ENCODE peak calls at places on chromosomes 3 and 15, in ten cellular contexts. One of them, this sample, is unnamed.

GRCh38 chr3:103085465-103085864 is 650.6 kb downstream of the ZPLD1 start:
- DNase-seq in RWPE1: no peak
- DNase-seq in cardiac fibroblast: no peak
- DNase-seq in fibroblast of lung: peak; percentile 46
- DNase-seq in CD4-positive, alpha-beta T cell: no peak
- DNase-seq in fibroblast of the aortic adventitia: no peak
- DNase-seq in dorsolateral prefrontal cortex: no peak
- DNase-seq in kidney epithelial cell: peak; percentile 90
- DNase-seq in breast epithelium: no peak
- DNase-seq in nephron progenitor cell: no peak
- DNase-seq in this sample: no peak

GRCh38 chr3:190586631-190587000 is 72.7 kb downstream of the IL1RAP start:
- DNase-seq in RWPE1: peak; percentile 80
- DNase-seq in cardiac fibroblast: peak; percentile 47
- DNase-seq in fibroblast of lung: peak; percentile 71
- DNase-seq in CD4-positive, alpha-beta T cell: no peak
- DNase-seq in fibroblast of the aortic adventitia: peak; percentile 35
- DNase-seq in dorsolateral prefrontal cortex: no peak
- DNase-seq in kidney epithelial cell: peak; percentile 70
- DNase-seq in breast epithelium: no peak
- DNase-seq in nephron progenitor cell: no peak
- DNase-seq in this sample: no peak

GRCh38 chr15:79206940-79207339 is 75.6 kb upstream of the ANKRD34C start:
- DNase-seq in RWPE1: no peak
- DNase-seq in cardiac fibroblast: no peak
- DNase-seq in fibroblast of lung: no peak
- DNase-seq in CD4-positive, alpha-beta T cell: no peak
- DNase-seq in fibroblast of the aortic adventitia: no peak
- DNase-seq in dorsolateral prefrontal cortex: no peak
- DNase-seq in kidney epithelial cell: no peak
- DNase-seq in breast epithelium: no peak
- DNase-seq in nephron progenitor cell: no peak
- DNase-seq in this sample: no peak

GRCh38 chr3:124459678-124460077 is 270.6 kb upstream of the UMPS start:
- DNase-seq in RWPE1: no peak
- DNase-seq in cardiac fibroblast: no peak
- DNase-seq in fibroblast of lung: no peak
- DNase-seq in CD4-positive, alpha-beta T cell: no peak
- DNase-seq in fibroblast of the aortic adventitia: no peak
- DNase-seq in dorsolateral prefrontal cortex: no peak
- DNase-seq in kidney epithelial cell: no peak
- DNase-seq in breast epithelium: no peak
- DNase-seq in nephron progenitor cell: no peak
- DNase-seq in this sample: no peak

GRCh38 chr3:46393011-46393410 is 13.9 kb downstream of the CCR5AS start:
- DNase-seq in RWPE1: no peak
- DNase-seq in cardiac fibroblast: no peak
- DNase-seq in fibroblast of lung: no peak
- DNase-seq in CD4-positive, alpha-beta T cell: no peak
- DNase-seq in fibroblast of the aortic adventitia: no peak
- DNase-seq in dorsolateral prefrontal cortex: no peak
- DNase-seq in kidney epithelial cell: no peak
- DNase-seq in breast epithelium: no peak
- DNase-seq in nephron progenitor cell: no peak
- DNase-seq in this sample: no peak

GRCh38 chr15:100457201-100457600 is 71.5 kb downstream of the CERS3 start:
- DNase-seq in RWPE1: no peak
- DNase-seq in cardiac fibroblast: peak; percentile 17
- DNase-seq in fibroblast of lung: peak; percentile 28
- DNase-seq in CD4-positive, alpha-beta T cell: no peak
- DNase-seq in fibroblast of the aortic adventitia: peak; percentile 17
- DNase-seq in dorsolateral prefrontal cortex: no peak
- DNase-seq in kidney epithelial cell: no peak
- DNase-seq in breast epithelium: no peak
- DNase-seq in nephron progenitor cell: no peak
- DNase-seq in this sample: no peak

GRCh38 chr15:33149919-33150318 is 44.6 kb downstream of the FMN1 start:
- DNase-seq in RWPE1: no peak
- DNase-seq in cardiac fibroblast: peak; percentile 11
- DNase-seq in fibroblast of lung: peak; percentile 38
- DNase-seq in CD4-positive, alpha-beta T cell: no peak
- DNase-seq in fibroblast of the aortic adventitia: peak; percentile 18
- DNase-seq in dorsolateral prefrontal cortex: no peak
- DNase-seq in kidney epithelial cell: peak; percentile 72
- DNase-seq in breast epithelium: no peak
- DNase-seq in nephron progenitor cell: no peak
- DNase-seq in this sample: no peak

GRCh38 chr3:18556503-18556902 is 131.4 kb upstream of the SATB1 start:
- DNase-seq in RWPE1: no peak
- DNase-seq in cardiac fibroblast: peak; percentile 1
- DNase-seq in fibroblast of lung: peak; percentile 58
- DNase-seq in CD4-positive, alpha-beta T cell: peak; percentile 12
- DNase-seq in fibroblast of the aortic adventitia: no peak
- DNase-seq in dorsolateral prefrontal cortex: no peak
- DNase-seq in kidney epithelial cell: peak; percentile 10
- DNase-seq in breast epithelium: no peak
- DNase-seq in nephron progenitor cell: no peak
- DNase-seq in this sample: peak; percentile 34

GRCh38 chr15:70575251-70576227 is 187.8 kb downstream of the UACA start:
- DNase-seq in RWPE1: no peak
- DNase-seq in cardiac fibroblast: no peak
- DNase-seq in fibroblast of lung: no peak
- DNase-seq in CD4-positive, alpha-beta T cell: no peak
- DNase-seq in fibroblast of the aortic adventitia: peak; percentile 60
- DNase-seq in dorsolateral prefrontal cortex: no peak
- DNase-seq in kidney epithelial cell: no peak
- DNase-seq in breast epithelium: no peak
- DNase-seq in nephron progenitor cell: no peak
- DNase-seq in this sample: no peak

GRCh38 chr3:45124379-45124778 is 21.8 kb downstream of the CDCP1 start:
- DNase-seq in RWPE1: peak; percentile 50
- DNase-seq in cardiac fibroblast: peak; percentile 59
- DNase-seq in fibroblast of lung: peak; percentile 98
- DNase-seq in CD4-positive, alpha-beta T cell: no peak
- DNase-seq in fibroblast of the aortic adventitia: peak; percentile 86
- DNase-seq in dorsolateral prefrontal cortex: no peak
- DNase-seq in kidney epithelial cell: peak; percentile 92
- DNase-seq in breast epithelium: no peak
- DNase-seq in nephron progenitor cell: no peak
- DNase-seq in this sample: no peak

GRCh38 chr15:81312790-81313543 is 11.0 kb downstream of the STARD5 start:
- DNase-seq in RWPE1: peak; percentile 95
- DNase-seq in cardiac fibroblast: peak; percentile 98
- DNase-seq in fibroblast of lung: peak; percentile 98
- DNase-seq in CD4-positive, alpha-beta T cell: no peak
- DNase-seq in fibroblast of the aortic adventitia: peak; percentile 99
- DNase-seq in dorsolateral prefrontal cortex: no peak
- DNase-seq in kidney epithelial cell: peak; percentile 98
- DNase-seq in breast epithelium: peak; percentile 56
- DNase-seq in nephron progenitor cell: no peak
- DNase-seq in this sample: no peak

GRCh38 chr3:194383276-194383940 is 13.9 kb upstream of the LRRC15 start:
- DNase-seq in RWPE1: no peak
- DNase-seq in cardiac fibroblast: no peak
- DNase-seq in fibroblast of lung: no peak
- DNase-seq in CD4-positive, alpha-beta T cell: no peak
- DNase-seq in fibroblast of the aortic adventitia: no peak
- DNase-seq in dorsolateral prefrontal cortex: no peak
- DNase-seq in kidney epithelial cell: no peak
- DNase-seq in breast epithelium: no peak
- DNase-seq in nephron progenitor cell: no peak
- DNase-seq in this sample: no peak

GRCh38 chr3:111286749-111287148 is 215.1 kb downstream of the NECTIN3 start:
- DNase-seq in RWPE1: no peak
- DNase-seq in cardiac fibroblast: no peak
- DNase-seq in fibroblast of lung: no peak
- DNase-seq in CD4-positive, alpha-beta T cell: no peak
- DNase-seq in fibroblast of the aortic adventitia: no peak
- DNase-seq in dorsolateral prefrontal cortex: no peak
- DNase-seq in kidney epithelial cell: no peak
- DNase-seq in breast epithelium: no peak
- DNase-seq in nephron progenitor cell: no peak
- DNase-seq in this sample: no peak

GRCh38 chr15:80233511-80234080 is 18.4 kb downstream of the CTXND1 start:
- DNase-seq in RWPE1: no peak
- DNase-seq in cardiac fibroblast: no peak
- DNase-seq in fibroblast of lung: no peak
- DNase-seq in CD4-positive, alpha-beta T cell: no peak
- DNase-seq in fibroblast of the aortic adventitia: no peak
- DNase-seq in dorsolateral prefrontal cortex: no peak
- DNase-seq in kidney epithelial cell: no peak
- DNase-seq in breast epithelium: no peak
- DNase-seq in nephron progenitor cell: peak; percentile 56
- DNase-seq in this sample: no peak

GRCh38 chr15:62190257-62190656 is 25.2 kb upstream of the C2CD4B start:
- DNase-seq in RWPE1: no peak
- DNase-seq in cardiac fibroblast: no peak
- DNase-seq in fibroblast of lung: no peak
- DNase-seq in CD4-positive, alpha-beta T cell: no peak
- DNase-seq in fibroblast of the aortic adventitia: no peak
- DNase-seq in dorsolateral prefrontal cortex: no peak
- DNase-seq in kidney epithelial cell: no peak
- DNase-seq in breast epithelium: no peak
- DNase-seq in nephron progenitor cell: no peak
- DNase-seq in this sample: no peak

GRCh38 chr3:185519021-185519420 is 20.2 kb upstream of the TMEM41A start:
- DNase-seq in RWPE1: no peak
- DNase-seq in cardiac fibroblast: no peak
- DNase-seq in fibroblast of lung: no peak
- DNase-seq in CD4-positive, alpha-beta T cell: no peak
- DNase-seq in fibroblast of the aortic adventitia: no peak
- DNase-seq in dorsolateral prefrontal cortex: no peak
- DNase-seq in kidney epithelial cell: no peak
- DNase-seq in breast epithelium: no peak
- DNase-seq in nephron progenitor cell: no peak
- DNase-seq in this sample: no peak
- TF ChIP-seq CTCF in RWPE1: no peak
- TF ChIP-seq CTCF in cardiac fibroblast: no peak
- TF ChIP-seq CTCF in fibroblast of lung: no peak
- TF ChIP-seq CTCF in CD4-positive, alpha-beta T cell: no peak
- TF ChIP-seq CTCF in fibroblast of the aortic adventitia: no peak
- TF ChIP-seq CTCF in dorsolateral prefrontal cortex: no peak
- TF ChIP-seq CTCF in kidney epithelial cell: no peak
- TF ChIP-seq CTCF in breast epithelium: no peak
- TF ChIP-seq CTCF in nephron progenitor cell: no peak
- TF ChIP-seq CTCF in this sample: no peak

GRCh38 chr3:143693506-143693905 is 154.8 kb downstream of the SLC9A9 start:
- DNase-seq in RWPE1: no peak
- DNase-seq in cardiac fibroblast: no peak
- DNase-seq in fibroblast of lung: no peak
- DNase-seq in CD4-positive, alpha-beta T cell: no peak
- DNase-seq in fibroblast of the aortic adventitia: no peak
- DNase-seq in dorsolateral prefrontal cortex: no peak
- DNase-seq in kidney epithelial cell: no peak
- DNase-seq in breast epithelium: no peak
- DNase-seq in nephron progenitor cell: no peak
- DNase-seq in this sample: no peak

GRCh38 chr3:143699351-143699750 is 148.9 kb downstream of the SLC9A9 start:
- DNase-seq in RWPE1: no peak
- DNase-seq in cardiac fibroblast: no peak
- DNase-seq in fibroblast of lung: no peak
- DNase-seq in CD4-positive, alpha-beta T cell: no peak
- DNase-seq in fibroblast of the aortic adventitia: no peak
- DNase-seq in dorsolateral prefrontal cortex: no peak
- DNase-seq in kidney epithelial cell: no peak
- DNase-seq in breast epithelium: no peak
- DNase-seq in nephron progenitor cell: no peak
- DNase-seq in this sample: no peak

GRCh38 chr3:143700431-143700975 is 147.8 kb downstream of the SLC9A9 start:
- DNase-seq in RWPE1: no peak
- DNase-seq in cardiac fibroblast: no peak
- DNase-seq in fibroblast of lung: no peak
- DNase-seq in CD4-positive, alpha-beta T cell: no peak
- DNase-seq in fibroblast of the aortic adventitia: no peak
- DNase-seq in dorsolateral prefrontal cortex: no peak
- DNase-seq in kidney epithelial cell: no peak
- DNase-seq in breast epithelium: no peak
- DNase-seq in nephron progenitor cell: no peak
- DNase-seq in this sample: no peak

GRCh38 chr3:143697975-143698374 is 150.3 kb downstream of the SLC9A9 start:
- DNase-seq in RWPE1: no peak
- DNase-seq in cardiac fibroblast: no peak
- DNase-seq in fibroblast of lung: no peak
- DNase-seq in CD4-positive, alpha-beta T cell: no peak
- DNase-seq in fibroblast of the aortic adventitia: no peak
- DNase-seq in dorsolateral prefrontal cortex: no peak
- DNase-seq in kidney epithelial cell: no peak
- DNase-seq in breast epithelium: no peak
- DNase-seq in nephron progenitor cell: no peak
- DNase-seq in this sample: no peak
- TF ChIP-seq CTCF in RWPE1: no peak
- TF ChIP-seq CTCF in cardiac fibroblast: no peak
- TF ChIP-seq CTCF in fibroblast of lung: no peak
- TF ChIP-seq CTCF in CD4-positive, alpha-beta T cell: no peak
- TF ChIP-seq CTCF in fibroblast of the aortic adventitia: no peak
- TF ChIP-seq CTCF in dorsolateral prefrontal cortex: peak; percentile 48
- TF ChIP-seq CTCF in kidney epithelial cell: peak; percentile 7
- TF ChIP-seq CTCF in breast epithelium: no peak
- TF ChIP-seq CTCF in nephron progenitor cell: peak; percentile 9
- TF ChIP-seq CTCF in this sample: no peak

DNA sequence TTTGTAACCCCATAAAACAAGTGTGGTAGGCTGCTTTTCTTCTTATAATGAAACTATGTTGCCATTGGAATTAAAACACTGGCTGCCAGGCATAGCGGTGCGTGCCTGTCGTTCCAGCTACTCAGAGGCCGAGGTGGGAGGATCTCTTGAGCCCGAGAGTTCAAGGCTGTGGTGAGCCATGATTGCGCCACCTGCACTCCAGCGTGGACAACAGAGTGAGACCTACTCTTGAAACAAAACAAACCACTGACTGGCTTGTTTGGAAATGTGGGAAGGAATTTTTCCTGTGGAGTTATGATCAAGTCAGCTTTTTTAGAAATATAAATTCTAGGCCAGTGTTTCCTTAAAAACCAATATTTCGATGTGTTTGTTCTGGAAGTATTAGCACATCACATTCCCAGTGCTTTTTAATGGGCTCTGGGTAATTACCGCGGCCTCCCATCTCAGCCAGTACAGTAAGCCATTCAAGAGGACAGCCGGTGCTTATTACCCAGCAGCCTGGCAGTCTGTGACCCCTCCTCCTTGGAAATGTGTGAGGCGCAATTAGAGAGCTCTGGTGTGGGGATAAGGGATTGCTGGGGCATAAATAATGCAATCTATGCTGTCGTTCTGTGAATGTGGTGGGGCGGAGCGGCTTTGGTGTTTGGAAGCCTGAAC is 58.3 kb upstream of the TRAK1 start:
- DNase-seq in RWPE1: no peak
- DNase-seq in cardiac fibroblast: peak; percentile 91
- DNase-seq in fibroblast of lung: peak; percentile 98
- DNase-seq in CD4-positive, alpha-beta T cell: no peak
- DNase-seq in fibroblast of the aortic adventitia: peak; percentile 97
- DNase-seq in dorsolateral prefrontal cortex: no peak
- DNase-seq in kidney epithelial cell: peak; percentile 85
- DNase-seq in breast epithelium: no peak
- DNase-seq in nephron progenitor cell: peak; percentile 33
- DNase-seq in this sample: no peak
- TF ChIP-seq CTCF in RWPE1: no peak
- TF ChIP-seq CTCF in cardiac fibroblast: no peak
- TF ChIP-seq CTCF in fibroblast of lung: no peak
- TF ChIP-seq CTCF in CD4-positive, alpha-beta T cell: no peak
- TF ChIP-seq CTCF in fibroblast of the aortic adventitia: no peak
- TF ChIP-seq CTCF in dorsolateral prefrontal cortex: no peak
- TF ChIP-seq CTCF in kidney epithelial cell: no peak
- TF ChIP-seq CTCF in breast epithelium: no peak
- TF ChIP-seq CTCF in nephron progenitor cell: no peak
- TF ChIP-seq CTCF in this sample: no peak

GRCh38 chr15:92898988-92899909 is 875 bp upstream of the CHD2 start:
- DNase-seq in RWPE1: no peak
- DNase-seq in cardiac fibroblast: no peak
- DNase-seq in fibroblast of lung: no peak
- DNase-seq in CD4-positive, alpha-beta T cell: no peak
- DNase-seq in fibroblast of the aortic adventitia: no peak
- DNase-seq in dorsolateral prefrontal cortex: no peak
- DNase-seq in kidney epithelial cell: no peak
- DNase-seq in breast epithelium: no peak
- DNase-seq in nephron progenitor cell: no peak
- DNase-seq in this sample: no peak
- TF ChIP-seq CTCF in RWPE1: peak; percentile 28
- TF ChIP-seq CTCF in cardiac fibroblast: peak; percentile 25
- TF ChIP-seq CTCF in fibroblast of lung: peak; percentile 27
- TF ChIP-seq CTCF in CD4-positive, alpha-beta T cell: peak; percentile 24
- TF ChIP-seq CTCF in fibroblast of the aortic adventitia: peak; percentile 32
- TF ChIP-seq CTCF in dorsolateral prefrontal cortex: no peak
- TF ChIP-seq CTCF in kidney epithelial cell: peak; percentile 42
- TF ChIP-seq CTCF in breast epithelium: peak; percentile 25
- TF ChIP-seq CTCF in nephron progenitor cell: peak; percentile 61
- TF ChIP-seq CTCF in this sample: peak; percentile 32